ENCODE peak calls at places on chromosomes 2 and 18, in six cellular contexts. D is mesenchymal stem cell, G is H1, C is neuronal stem cell, N is IMR-90, Q is trophoblast cell. E is an unnamed sample.

GRCh38 chr2:203580846-203581245 is 45.7 kb upstream of the RAPH1 start:
- DNase-seq in D (no peak), G (no peak), C (no peak), N (no peak), Q (no peak), E (no peak)

GRCh38 chr2:238462782-238463396 is 36.2 kb downstream of the ASB1 start:
- DNase-seq in D (peak), G (no peak), C (no peak), N (peak), Q (no peak), E (peak)

GRCh38 chr2:27966466-27966865 is 75.9 kb downstream of the BABAM2 start:
- DNase-seq in D (no peak), G (no peak), C (no peak), N (peak), Q (no peak), E (no peak)

GRCh38 chr2:167212054-167212648 is 323.9 kb downstream of the XIRP2 start:
- DNase-seq in D (peak), G (no peak), C (peak), N (peak), Q (no peak), E (peak)

GRCh38 chr2:173410579-173410978 is 55.9 kb downstream of the CDCA7 start:
- DNase-seq in D (no peak), G (no peak), C (no peak), N (no peak), Q (no peak), E (no peak)

GRCh38 chr18:62514570-62514969 is 8.3 kb upstream of the ZCCHC2 start:
- DNase-seq in D (no peak), G (no peak), C (no peak), N (no peak), Q (no peak), E (no peak)

GRCh38 chr2:242088471-242089212 is 219.1 kb downstream of the RTP5 start:
- DNase-seq in D (peak), G (peak), C (peak), N (peak), Q (peak), E (peak)

GRCh38 chr2:24169031-24169430 is 5.8 kb upstream of the FAM228A start:
- DNase-seq in D (no peak), G (no peak), C (no peak), N (no peak), Q (no peak), E (peak)

GRCh38 chr2:230697676-230698075 is 15.0 kb upstream of the CAB39 start:
- DNase-seq in D (no peak), G (no peak), C (no peak), N (peak), Q (no peak), E (no peak)

GRCh38 chr18:36850527-36851201 is 21.7 kb downstream of the KIAA1328 start:
- DNase-seq in D (peak), G (no peak), C (no peak), N (peak), Q (peak), E (no peak)

GRCh38 chr2:5839563-5839962 is 147.4 kb downstream of the SOX11 start:
- DNase-seq in D (no peak), G (no peak), C (peak), N (no peak), Q (no peak), E (no peak)

GRCh38 chr2:111705711-111706323 is 178.2 kb downstream of the ANAPC1 start:
- DNase-seq in D (peak), G (peak), C (peak), N (peak), Q (peak), E (peak)

GRCh38 chr2:6370753-6371152 is 495.0 kb downstream of the CMPK2 start:
- DNase-seq in D (no peak), G (no peak), C (no peak), N (peak), Q (no peak), E (no peak)

GRCh38 chr18:62566199-62566598 is 43.4 kb downstream of the ZCCHC2 start:
- DNase-seq in D (peak), G (no peak), C (no peak), N (peak), Q (no peak), E (peak)

GRCh38 chr18:33231474-33232317 is 208.8 kb downstream of the CCDC178 start:
- DNase-seq in D (peak), G (peak), C (peak), N (peak), Q (peak), E (peak)

GRCh38 chr2:238523158-238524110 is 96.7 kb downstream of the ASB1 start:
- DNase-seq in D (no peak), G (peak), C (peak), N (peak), Q (no peak), E (peak)

GRCh38 chr2:61670591-61671503 is 132.7 kb upstream of the XPO1 start:
- DNase-seq in D (peak), G (no peak), C (no peak), N (peak), Q (no peak), E (no peak)
- H3K4me3 ChIP-seq in D (peak), G (no peak), C (no peak), N (peak), Q (no peak), E (no peak)

DNA sequence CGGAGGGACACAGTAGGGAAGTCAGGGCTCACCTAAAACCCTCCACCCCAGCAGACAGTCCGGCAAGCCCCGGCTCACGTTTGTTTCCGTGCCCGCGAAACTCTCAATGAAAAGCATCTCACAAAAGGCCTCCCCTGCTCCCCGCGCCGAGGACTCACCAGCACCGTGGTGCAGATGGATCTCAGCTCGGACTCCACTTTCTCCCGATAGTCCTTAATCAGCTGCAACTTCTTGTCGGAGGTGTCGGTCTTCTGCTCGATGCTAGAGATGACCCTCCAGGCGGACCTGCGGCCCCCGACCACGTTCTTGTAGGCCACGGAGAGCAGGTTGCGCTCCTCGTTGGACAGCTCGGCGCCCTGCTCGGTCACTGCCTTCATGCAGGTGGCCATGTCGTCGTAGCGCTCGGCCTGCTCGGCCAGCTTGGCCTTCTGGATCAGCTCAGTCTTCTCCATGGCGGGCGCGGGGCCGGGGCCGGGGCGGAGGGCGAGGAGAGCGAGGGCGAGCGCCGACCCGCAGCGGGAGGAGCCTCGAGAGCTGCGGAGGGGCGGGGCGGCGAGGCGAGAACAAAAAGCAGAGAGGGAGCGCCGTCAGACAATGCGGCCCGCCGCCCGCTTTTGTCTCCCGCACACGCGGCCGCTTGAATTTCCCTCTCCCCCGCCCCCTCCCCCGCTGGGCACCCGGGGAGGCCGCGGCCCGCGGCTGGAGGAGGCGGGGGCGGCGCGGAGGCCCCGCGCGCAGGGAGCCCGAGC is 622 bp downstream of the YWHAQ start:
- DNase-seq in D (peak), G (peak), C (peak), N (peak), Q (peak), E (peak)
- H3K4ac ChIP-seq in D (peak), G (no peak), C (no peak), N (peak), Q (peak), E (peak)

DNA sequence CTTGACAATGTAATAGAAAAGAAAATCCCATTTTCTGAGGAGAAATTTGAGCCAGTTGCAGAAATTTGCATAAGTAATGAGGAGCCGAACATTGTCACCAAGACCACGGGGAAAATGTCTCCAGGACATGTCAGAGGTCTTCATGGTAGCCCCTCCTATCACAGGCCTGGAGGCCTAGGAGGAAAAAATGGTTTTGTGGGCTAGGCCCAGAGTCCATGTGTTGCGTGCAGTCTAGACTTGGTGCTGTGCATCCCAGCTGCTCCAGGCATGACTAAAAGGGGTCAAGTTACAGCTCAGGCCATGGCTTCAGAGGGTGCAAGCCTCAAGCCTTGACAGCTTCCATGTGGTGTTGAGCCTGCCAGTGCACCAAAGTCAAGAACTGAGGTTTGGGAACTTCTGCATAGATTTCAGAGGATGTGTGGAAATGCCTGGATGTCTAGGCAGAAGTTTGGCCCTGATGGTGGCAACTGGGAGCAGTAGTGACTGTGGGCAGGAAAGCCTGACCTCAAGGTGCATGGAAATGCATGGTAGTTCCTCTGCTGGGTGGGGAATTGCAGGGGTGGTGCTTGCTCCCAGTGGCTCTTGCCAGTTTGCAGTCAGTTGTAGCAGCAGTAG is 41.9 kb upstream of the CCDC195 start:
- DNase-seq in D (no peak), G (no peak), C (no peak), N (no peak), Q (no peak), E (peak)
- H3K4me3 ChIP-seq in D (peak), G (no peak), C (no peak), N (no peak), Q (no peak), E (no peak)

DNA sequence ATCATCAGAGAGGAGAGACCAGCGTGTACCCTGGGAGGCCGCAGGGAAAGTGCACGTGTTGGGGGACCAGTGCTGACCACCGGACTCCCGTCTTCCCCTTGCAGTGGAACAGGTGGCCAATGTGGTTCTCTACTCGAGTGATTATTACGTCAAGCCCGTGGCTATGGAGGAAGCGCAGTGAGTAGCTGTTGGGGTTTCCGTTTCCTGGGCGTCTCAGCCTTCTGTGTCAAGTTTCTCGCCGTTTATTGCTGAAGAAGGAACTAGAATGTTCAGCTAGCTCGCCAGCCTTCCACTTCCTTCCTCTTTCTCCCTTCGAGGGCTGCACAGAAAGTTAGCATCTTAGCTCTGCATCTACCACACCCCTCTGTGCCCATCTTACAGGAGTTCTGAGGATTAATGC is 22.8 kb upstream of the DGKD start:
- DNase-seq in D (no peak), G (no peak), C (no peak), N (no peak), Q (no peak), E (no peak)
- H3K4ac ChIP-seq in D (no peak), G (no peak), C (no peak), N (no peak), Q (no peak), E (no peak)

DNA sequence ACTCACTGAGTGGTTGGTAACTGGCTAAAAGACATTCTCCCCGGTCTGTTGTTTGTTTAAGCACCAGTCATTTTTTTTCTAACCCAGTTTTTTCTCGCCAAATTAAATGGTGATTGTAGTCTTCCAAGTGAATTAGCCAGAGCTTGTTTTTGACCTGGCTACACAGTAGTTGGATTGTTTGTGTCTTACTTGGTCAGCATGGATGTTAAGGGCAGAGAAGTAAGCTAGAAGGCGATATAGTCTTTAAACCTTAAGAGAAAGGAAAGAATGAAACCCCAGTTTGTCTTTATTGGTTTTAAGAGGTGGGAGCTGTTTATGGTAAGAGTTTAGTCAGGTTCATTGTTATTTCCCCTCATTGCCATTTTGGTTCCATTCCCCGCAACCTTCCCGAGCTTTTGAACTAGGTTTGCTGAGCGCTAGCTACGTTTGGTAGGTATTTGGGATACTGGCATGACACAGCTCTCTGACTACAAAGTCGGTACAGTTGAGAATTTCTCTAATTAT is 2.5 kb downstream of the MAP4K4 start:
- DNase-seq in D (peak), G (no peak), C (no peak), N (peak), Q (no peak), E (no peak)
- H3K4me3 ChIP-seq in D (peak), G (peak), C (peak), N (peak), Q (no peak), E (peak)

GRCh38 chr2:178006710-178007109 is 65.9 kb downstream of the PDE11A start:
- DNase-seq in D (no peak), G (no peak), C (no peak), N (no peak), Q (no peak), E (no peak)

GRCh38 chr2:178008636-178009289 is 63.8 kb downstream of the PDE11A start:
- DNase-seq in D (no peak), G (no peak), C (no peak), N (peak), Q (no peak), E (no peak)

GRCh38 chr2:178009813-178010212 is 62.8 kb downstream of the PDE11A start:
- DNase-seq in D (no peak), G (no peak), C (no peak), N (no peak), Q (no peak), E (no peak)

GRCh38 chr2:178002038-178002437 is 70.5 kb downstream of the PDE11A start:
- DNase-seq in D (no peak), G (no peak), C (no peak), N (no peak), Q (no peak), E (no peak)

DNA sequence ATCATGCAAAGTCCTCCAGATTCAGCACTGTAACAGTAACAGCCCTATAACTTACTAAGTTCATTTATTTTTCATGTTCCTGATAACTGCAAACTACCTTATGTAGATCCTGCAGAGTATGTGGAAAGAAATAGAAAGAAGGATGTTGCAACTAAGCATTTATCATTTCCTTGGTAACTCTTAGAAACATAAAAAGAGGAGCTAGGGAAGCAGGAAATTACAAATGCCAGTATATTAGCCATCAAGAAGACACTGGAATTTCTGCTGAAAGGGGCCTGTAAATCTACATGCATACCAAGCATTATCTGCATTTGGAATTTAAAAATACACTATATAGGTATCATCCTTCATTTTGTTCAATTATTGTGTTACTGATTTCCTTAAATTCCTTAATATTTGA is 66.8 kb downstream of the PDE11A start:
- DNase-seq in D (peak), G (no peak), C (no peak), N (peak), Q (no peak), E (no peak)
- H3K4ac ChIP-seq in D (no peak), G (no peak), C (no peak), N (no peak), Q (no peak), E (no peak)

GRCh38 chr2:162072976-162073775 is 839 bp downstream of the DPP4 start:
- DNase-seq in D (peak), G (peak), C (no peak), N (peak), Q (no peak), E (peak)
- H3K4me3 ChIP-seq in D (peak), G (peak), C (peak), N (peak), Q (peak), E (peak)

E was measured in mesendoderm.